ENCODE peak calls at places on chromosomes 4 and X, in six cellular contexts. One of them, this sample, is unnamed.

GRCh38 chr4:113998531-113998930 is 19.1 kb upstream of the ARSJ start:
- DNase-seq in aorta: no peak
- DNase-seq in GM18507: no peak
- DNase-seq in activated CD4-positive, alpha-beta T cell treated with anti-CD3 and anti-CD28 coated beads for 36 hours: no peak
- DNase-seq in HS-27A: no peak
- DNase-seq in AML-193: no peak
- DNase-seq in this sample: no peak

GRCh38 chrX:133685806-133686205 is 270.5 kb upstream of the GPC4 start:
- DNase-seq in aorta: no peak
- DNase-seq in GM18507: no peak
- DNase-seq in activated CD4-positive, alpha-beta T cell treated with anti-CD3 and anti-CD28 coated beads for 36 hours: no peak
- DNase-seq in HS-27A: no peak
- DNase-seq in AML-193: no peak
- DNase-seq in this sample: no peak

GRCh38 chrX:74514384-74514783 is 93.1 kb downstream of the SLC16A2 start:
- DNase-seq in aorta: no peak
- DNase-seq in GM18507: no peak
- DNase-seq in activated CD4-positive, alpha-beta T cell treated with anti-CD3 and anti-CD28 coated beads for 36 hours: no peak
- DNase-seq in HS-27A: no peak
- DNase-seq in AML-193: no peak
- DNase-seq in this sample: peak

GRCh38 chr4:165532976-165533375 is 154.2 kb downstream of the CPE start:
- DNase-seq in aorta: no peak
- DNase-seq in GM18507: no peak
- DNase-seq in activated CD4-positive, alpha-beta T cell treated with anti-CD3 and anti-CD28 coated beads for 36 hours: no peak
- DNase-seq in HS-27A: no peak
- DNase-seq in AML-193: no peak
- DNase-seq in this sample: no peak

GRCh38 chrX:46254623-46255022 is 290.6 kb downstream of the ZNF674 start:
- DNase-seq in aorta: no peak
- DNase-seq in GM18507: no peak
- DNase-seq in activated CD4-positive, alpha-beta T cell treated with anti-CD3 and anti-CD28 coated beads for 36 hours: no peak
- DNase-seq in HS-27A: no peak
- DNase-seq in AML-193: no peak
- DNase-seq in this sample: no peak

GRCh38 chr4:80259012-80259411 is 7.5 kb upstream of the FGF5 start:
- DNase-seq in aorta: no peak
- DNase-seq in GM18507: no peak
- DNase-seq in activated CD4-positive, alpha-beta T cell treated with anti-CD3 and anti-CD28 coated beads for 36 hours: no peak
- DNase-seq in HS-27A: no peak
- DNase-seq in AML-193: no peak
- DNase-seq in this sample: no peak

GRCh38 chr4:76753814-76754213 is 144.1 kb downstream of the SOWAHB start:
- DNase-seq in aorta: no peak
- DNase-seq in GM18507: no peak
- DNase-seq in activated CD4-positive, alpha-beta T cell treated with anti-CD3 and anti-CD28 coated beads for 36 hours: no peak
- DNase-seq in HS-27A: peak
- DNase-seq in AML-193: no peak
- DNase-seq in this sample: no peak

GRCh38 chrX:150411656-150412055 is 48.5 kb downstream of the MAMLD1 start:
- DNase-seq in aorta: no peak
- DNase-seq in GM18507: no peak
- DNase-seq in activated CD4-positive, alpha-beta T cell treated with anti-CD3 and anti-CD28 coated beads for 36 hours: no peak
- DNase-seq in HS-27A: no peak
- DNase-seq in AML-193: no peak
- DNase-seq in this sample: no peak

GRCh38 chrX:130120321-130120731 is 10.0 kb upstream of the ELF4 start:
- DNase-seq in aorta: no peak
- DNase-seq in GM18507: no peak
- DNase-seq in activated CD4-positive, alpha-beta T cell treated with anti-CD3 and anti-CD28 coated beads for 36 hours: peak
- DNase-seq in HS-27A: no peak
- DNase-seq in AML-193: no peak
- DNase-seq in this sample: no peak

GRCh38 chr4:119100640-119101039 is 35.0 kb upstream of the MYOZ2 start:
- DNase-seq in aorta: no peak
- DNase-seq in GM18507: no peak
- DNase-seq in activated CD4-positive, alpha-beta T cell treated with anti-CD3 and anti-CD28 coated beads for 36 hours: no peak
- DNase-seq in HS-27A: no peak
- DNase-seq in AML-193: peak
- DNase-seq in this sample: no peak

GRCh38 chr4:30671926-30672325 is 48.2 kb upstream of the PCDH7 start:
- DNase-seq in aorta: no peak
- DNase-seq in GM18507: no peak
- DNase-seq in activated CD4-positive, alpha-beta T cell treated with anti-CD3 and anti-CD28 coated beads for 36 hours: no peak
- DNase-seq in HS-27A: no peak
- DNase-seq in AML-193: no peak
- DNase-seq in this sample: no peak

GRCh38 chr4:82515705-82516104 is 46.1 kb downstream of the TMEM150C start:
- DNase-seq in aorta: no peak
- DNase-seq in GM18507: no peak
- DNase-seq in activated CD4-positive, alpha-beta T cell treated with anti-CD3 and anti-CD28 coated beads for 36 hours: no peak
- DNase-seq in HS-27A: no peak
- DNase-seq in AML-193: no peak
- DNase-seq in this sample: no peak

GRCh38 chr4:107619065-107619464 is 101.0 kb downstream of the PAPSS1 start:
- DNase-seq in aorta: no peak
- DNase-seq in GM18507: no peak
- DNase-seq in activated CD4-positive, alpha-beta T cell treated with anti-CD3 and anti-CD28 coated beads for 36 hours: no peak
- DNase-seq in HS-27A: peak
- DNase-seq in AML-193: no peak
- DNase-seq in this sample: no peak

GRCh38 chr4:173226401-173226888 is 57.8 kb downstream of the GALNT7 start:
- DNase-seq in aorta: no peak
- DNase-seq in GM18507: no peak
- DNase-seq in activated CD4-positive, alpha-beta T cell treated with anti-CD3 and anti-CD28 coated beads for 36 hours: no peak
- DNase-seq in HS-27A: no peak
- DNase-seq in AML-193: no peak
- DNase-seq in this sample: no peak

GRCh38 chr4:25908491-25908901 is 5.5 kb upstream of the SMIM20 start:
- DNase-seq in aorta: no peak
- DNase-seq in GM18507: no peak
- DNase-seq in activated CD4-positive, alpha-beta T cell treated with anti-CD3 and anti-CD28 coated beads for 36 hours: no peak
- DNase-seq in HS-27A: peak
- DNase-seq in AML-193: no peak
- DNase-seq in this sample: no peak

GRCh38 chr4:98433608-98434198 is 172.5 kb downstream of the RAP1GDS1 start:
- DNase-seq in aorta: no peak
- DNase-seq in GM18507: no peak
- DNase-seq in activated CD4-positive, alpha-beta T cell treated with anti-CD3 and anti-CD28 coated beads for 36 hours: no peak
- DNase-seq in HS-27A: no peak
- DNase-seq in AML-193: no peak
- DNase-seq in this sample: no peak

GRCh38 chr4:15001248-15001824 is 945 bp upstream of the CPEB2 start:
- DNase-seq in aorta: peak
- DNase-seq in GM18507: no peak
- DNase-seq in activated CD4-positive, alpha-beta T cell treated with anti-CD3 and anti-CD28 coated beads for 36 hours: peak
- DNase-seq in HS-27A: no peak
- DNase-seq in AML-193: peak
- DNase-seq in this sample: peak

GRCh38 chrX:16239211-16239610 is 71.9 kb downstream of the MAGEB17 start:
- DNase-seq in aorta: no peak
- DNase-seq in GM18507: peak
- DNase-seq in activated CD4-positive, alpha-beta T cell treated with anti-CD3 and anti-CD28 coated beads for 36 hours: peak
- DNase-seq in HS-27A: peak
- DNase-seq in AML-193: no peak
- DNase-seq in this sample: no peak

GRCh38 chr4:30269850-30270249 is 450.3 kb upstream of the PCDH7 start:
- DNase-seq in aorta: no peak
- DNase-seq in GM18507: no peak
- DNase-seq in activated CD4-positive, alpha-beta T cell treated with anti-CD3 and anti-CD28 coated beads for 36 hours: no peak
- DNase-seq in HS-27A: no peak
- DNase-seq in AML-193: no peak
- DNase-seq in this sample: no peak

GRCh38 chrX:111634823-111635410 is 46.1 kb upstream of the ALG13 start:
- DNase-seq in aorta: no peak
- DNase-seq in GM18507: no peak
- DNase-seq in activated CD4-positive, alpha-beta T cell treated with anti-CD3 and anti-CD28 coated beads for 36 hours: no peak
- DNase-seq in HS-27A: no peak
- DNase-seq in AML-193: no peak
- DNase-seq in this sample: no peak

GRCh38 chrX:49071877-49072711 is 1.7 kb downstream of the PRAF2 start:
- DNase-seq in aorta: peak
- DNase-seq in GM18507: no peak
- DNase-seq in activated CD4-positive, alpha-beta T cell treated with anti-CD3 and anti-CD28 coated beads for 36 hours: no peak
- DNase-seq in HS-27A: no peak
- DNase-seq in AML-193: no peak
- DNase-seq in this sample: no peak

GRCh38 chr4:156294577-156294976 is 340.9 kb upstream of the CTSO start:
- DNase-seq in aorta: no peak
- DNase-seq in GM18507: no peak
- DNase-seq in activated CD4-positive, alpha-beta T cell treated with anti-CD3 and anti-CD28 coated beads for 36 hours: no peak
- DNase-seq in HS-27A: peak
- DNase-seq in AML-193: peak
- DNase-seq in this sample: no peak

GRCh38 chr4:136687118-136687517 is 845.2 kb downstream of the PCDH18 start:
- DNase-seq in aorta: no peak
- DNase-seq in GM18507: no peak
- DNase-seq in activated CD4-positive, alpha-beta T cell treated with anti-CD3 and anti-CD28 coated beads for 36 hours: no peak
- DNase-seq in HS-27A: no peak
- DNase-seq in AML-193: no peak
- DNase-seq in this sample: no peak

GRCh38 chr4:124636793-124637192 is 75.7 kb downstream of the ANKRD50 start:
- DNase-seq in aorta: no peak
- DNase-seq in GM18507: no peak
- DNase-seq in activated CD4-positive, alpha-beta T cell treated with anti-CD3 and anti-CD28 coated beads for 36 hours: no peak
- DNase-seq in HS-27A: no peak
- DNase-seq in AML-193: no peak
- DNase-seq in this sample: no peak

GRCh38 chr4:166680801-166681200 is 553.5 kb downstream of the SPOCK3 start:
- DNase-seq in aorta: no peak
- DNase-seq in GM18507: no peak
- DNase-seq in activated CD4-positive, alpha-beta T cell treated with anti-CD3 and anti-CD28 coated beads for 36 hours: no peak
- DNase-seq in HS-27A: no peak
- DNase-seq in AML-193: no peak
- DNase-seq in this sample: no peak

GRCh38 chrX:54024350-54024749 is 19.9 kb downstream of the PHF8 start:
- DNase-seq in aorta: no peak
- DNase-seq in GM18507: no peak
- DNase-seq in activated CD4-positive, alpha-beta T cell treated with anti-CD3 and anti-CD28 coated beads for 36 hours: no peak
- DNase-seq in HS-27A: no peak
- DNase-seq in AML-193: no peak
- DNase-seq in this sample: no peak

GRCh38 chrX:9147086-9147485 is 113.2 kb upstream of the FAM9B start:
- DNase-seq in aorta: no peak
- DNase-seq in GM18507: no peak
- DNase-seq in activated CD4-positive, alpha-beta T cell treated with anti-CD3 and anti-CD28 coated beads for 36 hours: no peak
- DNase-seq in HS-27A: no peak
- DNase-seq in AML-193: no peak
- DNase-seq in this sample: no peak

GRCh38 chr4:109559625-109559982 is 442 bp upstream of the MCUB start:
- DNase-seq in aorta: peak
- DNase-seq in GM18507: peak
- DNase-seq in activated CD4-positive, alpha-beta T cell treated with anti-CD3 and anti-CD28 coated beads for 36 hours: peak
- DNase-seq in HS-27A: no peak
- DNase-seq in AML-193: no peak
- DNase-seq in this sample: peak

GRCh38 chr4:58849026-58849425 is 1738.8 kb upstream of the IGFBP7 start:
- DNase-seq in aorta: no peak
- DNase-seq in GM18507: no peak
- DNase-seq in activated CD4-positive, alpha-beta T cell treated with anti-CD3 and anti-CD28 coated beads for 36 hours: no peak
- DNase-seq in HS-27A: no peak
- DNase-seq in AML-193: no peak
- DNase-seq in this sample: no peak

GRCh38 chr4:140308366-140309123 is 64.9 kb upstream of the SCOC start:
- DNase-seq in aorta: peak
- DNase-seq in GM18507: no peak
- DNase-seq in activated CD4-positive, alpha-beta T cell treated with anti-CD3 and anti-CD28 coated beads for 36 hours: no peak
- DNase-seq in HS-27A: peak
- DNase-seq in AML-193: no peak
- DNase-seq in this sample: no peak

GRCh38 chrX:131477498-131477897 is 66.4 kb upstream of the OR13H1 start:
- DNase-seq in aorta: no peak
- DNase-seq in GM18507: no peak
- DNase-seq in activated CD4-positive, alpha-beta T cell treated with anti-CD3 and anti-CD28 coated beads for 36 hours: no peak
- DNase-seq in HS-27A: no peak
- DNase-seq in AML-193: no peak
- DNase-seq in this sample: no peak

GRCh38 chr4:117700111-117700892 is 334.0 kb upstream of the NDST3 start:
- DNase-seq in aorta: no peak
- DNase-seq in GM18507: no peak
- DNase-seq in activated CD4-positive, alpha-beta T cell treated with anti-CD3 and anti-CD28 coated beads for 36 hours: no peak
- DNase-seq in HS-27A: no peak
- DNase-seq in AML-193: no peak
- DNase-seq in this sample: no peak

GRCh38 chr4:104353481-104353880 is 141.2 kb downstream of the CXXC4 start:
- DNase-seq in aorta: no peak
- DNase-seq in GM18507: no peak
- DNase-seq in activated CD4-positive, alpha-beta T cell treated with anti-CD3 and anti-CD28 coated beads for 36 hours: no peak
- DNase-seq in HS-27A: no peak
- DNase-seq in AML-193: no peak
- DNase-seq in this sample: no peak

GRCh38 chr4:25486171-25486570 is 109.1 kb downstream of the ANAPC4 start:
- DNase-seq in aorta: no peak
- DNase-seq in GM18507: no peak
- DNase-seq in activated CD4-positive, alpha-beta T cell treated with anti-CD3 and anti-CD28 coated beads for 36 hours: no peak
- DNase-seq in HS-27A: no peak
- DNase-seq in AML-193: no peak
- DNase-seq in this sample: no peak

GRCh38 chr4:151743128-151743854 is 17.5 kb downstream of the GATB start:
- DNase-seq in aorta: no peak
- DNase-seq in GM18507: no peak
- DNase-seq in activated CD4-positive, alpha-beta T cell treated with anti-CD3 and anti-CD28 coated beads for 36 hours: no peak
- DNase-seq in HS-27A: no peak
- DNase-seq in AML-193: no peak
- DNase-seq in this sample: no peak

GRCh38 chr4:53019485-53020382 is 157.6 kb downstream of the RASL11B start:
- DNase-seq in aorta: no peak
- DNase-seq in GM18507: no peak
- DNase-seq in activated CD4-positive, alpha-beta T cell treated with anti-CD3 and anti-CD28 coated beads for 36 hours: no peak
- DNase-seq in HS-27A: no peak
- DNase-seq in AML-193: no peak
- DNase-seq in this sample: peak

GRCh38 chr4:40055379-40055872 is 1.2 kb upstream of the N4BP2 start:
- DNase-seq in aorta: no peak
- DNase-seq in GM18507: no peak
- DNase-seq in activated CD4-positive, alpha-beta T cell treated with anti-CD3 and anti-CD28 coated beads for 36 hours: peak
- DNase-seq in HS-27A: no peak
- DNase-seq in AML-193: peak
- DNase-seq in this sample: no peak

GRCh38 chr4:42560465-42560864 is 96.4 kb downstream of the ATP8A1 start:
- DNase-seq in aorta: no peak
- DNase-seq in GM18507: no peak
- DNase-seq in activated CD4-positive, alpha-beta T cell treated with anti-CD3 and anti-CD28 coated beads for 36 hours: no peak
- DNase-seq in HS-27A: no peak
- DNase-seq in AML-193: no peak
- DNase-seq in this sample: no peak

GRCh38 chrX:7170903-7171302 is 22.9 kb upstream of the PUDP start:
- DNase-seq in aorta: peak
- DNase-seq in GM18507: no peak
- DNase-seq in activated CD4-positive, alpha-beta T cell treated with anti-CD3 and anti-CD28 coated beads for 36 hours: peak
- DNase-seq in HS-27A: no peak
- DNase-seq in AML-193: peak
- DNase-seq in this sample: no peak

This sample was measured in right lobe of liver.